ENCODE peak calls at places on chromosomes 1 and 21, in ten cellular contexts. U, N, X, B, G, F, R, T, I and P are unnamed samples.

GRCh38 chr21:42654913-42655796 is 1.7 kb downstream of the PDE9A start:
- DNase-seq in U (no peak), N (no peak), X (no peak), B (no peak), G (no peak), F (no peak), R (no peak), T (no peak), I (no peak), P (no peak)

GRCh38 chr1:17768651-17769241 is 13.6 kb downstream of the ACTL8 start:
- DNase-seq in U (peak; percentile 66), N (peak; percentile 91), X (no peak), B (peak; percentile 33), G (no peak), F (no peak), R (no peak), T (no peak), I (no peak), P (peak; percentile 81)

GRCh38 chr1:59422921-59423575 is 126.2 kb downstream of the FGGY start:
- DNase-seq in U (peak; percentile 89), N (no peak), X (no peak), B (peak; percentile 80), G (no peak), F (peak; percentile 21), R (no peak), T (no peak), I (peak; percentile 92), P (peak; percentile 66)

GRCh38 chr1:84701366-84701765 is 11.1 kb upstream of the SSX2IP start:
- DNase-seq in U (no peak), N (no peak), X (no peak), B (no peak), G (no peak), F (no peak), R (no peak), T (no peak), I (no peak), P (peak; percentile 35)

GRCh38 chr21:31543191-31543590 is 116.3 kb upstream of the SOD1 start:
- DNase-seq in U (peak; percentile 74), N (peak; percentile 94), X (no peak), B (no peak), G (peak; percentile 37), F (no peak), R (no peak), T (no peak), I (no peak), P (no peak)

GRCh38 chr21:45421071-45421845 is 16.3 kb downstream of the COL18A1 start:
- DNase-seq in U (peak; percentile 77), N (no peak), X (no peak), B (peak; percentile 65), G (no peak), F (peak; percentile 55), R (no peak), T (no peak), I (peak; percentile 86), P (no peak)

GRCh38 chr1:15260418-15261154 is 13.6 kb downstream of the FHAD1 start:
- DNase-seq in U (no peak), N (peak; percentile 73), X (no peak), B (no peak), G (no peak), F (no peak), R (no peak), T (peak; percentile 13), I (no peak), P (peak; percentile 53)

GRCh38 chr1:227577500-227577899 is 14.1 kb downstream of the ZNF678 start:
- DNase-seq in U (no peak), N (no peak), X (no peak), B (no peak), G (no peak), F (no peak), R (no peak), T (no peak), I (no peak), P (no peak)

GRCh38 chr1:233261615-233262168 is 33.8 kb downstream of the PCNX2 start:
- DNase-seq in U (no peak), N (no peak), X (no peak), B (no peak), G (no peak), F (no peak), R (no peak), T (no peak), I (no peak), P (no peak)

GRCh38 chr1:67599085-67599484 is 85.9 kb upstream of the GADD45A start:
- DNase-seq in U (no peak), N (peak; percentile 18), X (no peak), B (no peak), G (no peak), F (peak; percentile 36), R (no peak), T (no peak), I (no peak), P (no peak)

GRCh38 chr1:109786531-109787021 is 22.9 kb upstream of the EPS8L3 start:
- DNase-seq in U (peak; percentile 49), N (no peak), X (no peak), B (no peak), G (no peak), F (no peak), R (peak; percentile 80), T (no peak), I (peak; percentile 25), P (peak; percentile 78)

GRCh38 chr1:91731815-91732214 is 154.1 kb downstream of the TGFBR3 start:
- DNase-seq in U (no peak), N (peak; percentile 75), X (peak; percentile 38), B (no peak), G (no peak), F (no peak), R (no peak), T (no peak), I (no peak), P (peak; percentile 31)

GRCh38 chr1:46719689-46720088 is 775 bp upstream of the EFCAB14 start:
- DNase-seq in U (no peak), N (no peak), X (no peak), B (peak; percentile 42), G (no peak), F (no peak), R (no peak), T (peak; percentile 18), I (peak; percentile 81), P (no peak)

GRCh38 chr1:94986783-94987182 is 59.9 kb upstream of the CNN3 start:
- DNase-seq in U (no peak), N (peak; percentile 82), X (no peak), B (no peak), G (no peak), F (no peak), R (no peak), T (no peak), I (no peak), P (peak; percentile 53)

GRCh38 chr1:16213013-16213412 is 561 bp upstream of the ARHGEF19 start:
- DNase-seq in U (no peak), N (no peak), X (no peak), B (no peak), G (no peak), F (no peak), R (no peak), T (no peak), I (no peak), P (no peak)

GRCh38 chr1:211375286-211375818 is 48.7 kb downstream of the TRAF5 start:
- DNase-seq in U (no peak), N (no peak), X (no peak), B (no peak), G (no peak), F (no peak), R (no peak), T (no peak), I (no peak), P (no peak)
- H3K4me3 ChIP-seq in U (no peak overlapping the region), N (no peak overlapping the region), X (no peak overlapping the region), B (no peak overlapping the region), G (no peak overlapping the region), F (no peak overlapping the region), R (no peak overlapping the region), T (no peak overlapping the region), I (no peak overlapping the region), P (no peak overlapping the region)

DNA sequence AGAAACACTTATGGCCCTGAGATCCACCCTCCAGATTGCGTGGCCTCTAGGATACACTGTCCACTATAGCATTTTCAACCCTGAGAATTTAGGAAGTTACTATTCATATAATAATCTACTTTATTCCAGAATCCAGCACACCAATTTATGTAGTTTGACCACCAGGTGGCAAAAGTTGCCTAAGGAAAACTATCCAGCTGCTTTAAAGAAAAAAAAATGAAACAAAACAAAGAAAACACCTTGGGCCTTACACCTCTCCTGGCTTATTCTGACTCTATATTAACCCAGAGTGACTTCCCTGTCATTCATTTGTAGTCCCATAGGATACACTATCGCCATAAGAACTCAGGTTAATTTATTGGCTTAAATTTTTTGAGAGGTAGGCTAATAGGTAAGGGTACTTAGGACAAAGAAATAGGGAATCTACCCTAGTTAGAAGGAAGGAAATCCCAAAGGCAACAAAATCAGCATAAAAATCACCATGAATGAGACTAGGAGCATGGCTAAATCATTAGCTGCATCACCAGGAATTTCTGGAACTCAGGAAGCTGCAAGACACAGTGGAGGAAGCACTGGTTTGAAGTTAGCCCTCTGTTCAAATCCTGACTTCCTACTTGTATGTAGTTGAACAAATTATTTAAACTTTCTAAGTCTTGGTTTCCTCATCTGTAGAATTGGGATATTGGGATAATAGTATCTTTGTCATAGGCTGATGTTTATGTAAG is 107.5 kb downstream of the SPAG17 start:
- DNase-seq in U (no peak), N (peak; percentile 22), X (no peak), B (no peak), G (no peak), F (peak; percentile 30), R (no peak), T (no peak), I (no peak), P (peak; percentile 68)
- H3K4me3 ChIP-seq in U (no peak overlapping the region), N (no peak overlapping the region), X (no peak overlapping the region), B (no peak overlapping the region), G (no peak overlapping the region), F (no peak overlapping the region), R (no peak overlapping the region), T (no peak overlapping the region), I (no peak overlapping the region), P (no peak overlapping the region)

GRCh38 chr1:18957532-18958295 is 1.2 kb upstream of the IFFO2 start:
- DNase-seq in U (peak; percentile 42), N (peak; percentile 50), X (peak; percentile 50), B (no peak), G (no peak), F (no peak), R (peak; percentile 35), T (no peak), I (no peak), P (no peak)
- H3K4me3 ChIP-seq in U (no peak overlapping the region), N (no peak overlapping the region), X (no peak overlapping the region), B (no peak overlapping the region), G (peak overlapping the region; percentile 78), F (peak overlapping the region; percentile 79), R (no peak overlapping the region), T (no peak overlapping the region), I (peak overlapping the region; percentile 95), P (peak overlapping the region; percentile 78)

GRCh38 chr1:85991261-85991660 is 165.3 kb downstream of the COL24A1 start:
- DNase-seq in U (no peak), N (no peak), X (no peak), B (no peak), G (no peak), F (no peak), R (no peak), T (no peak), I (no peak), P (no peak)
- H3K4me3 ChIP-seq in U (no peak overlapping the region), N (no peak overlapping the region), X (no peak overlapping the region), B (no peak overlapping the region), G (no peak overlapping the region), F (no peak overlapping the region), R (no peak overlapping the region), T (no peak overlapping the region), I (no peak overlapping the region), P (no peak overlapping the region)